ENCODE peak calls at places on chromosomes 3 and 15, in ten cellular contexts. N is lower lobe of right lung; B is A549; Z is ovary; A is cardiac muscle cell; H is mucosa of descending colon; R is kidney epithelial cell; S is psoas muscle; O is HCT116; Q is Jurkat, Clone E6-1. I is an unnamed sample.

GRCh38 chr3:160150525-160150924 is 74.7 kb upstream of the C3orf80 start:
- DNase-seq in R (no peak), S (no peak), O (no peak), N (no peak), B (no peak), Q (no peak), Z (no peak), H (no peak), A (no peak), I (no peak)

GRCh38 chr15:84721381-84721780 is 5.4 kb upstream of the SEC11A start:
- DNase-seq in Q (peak), R (no peak), O (no peak), B (no peak), S (no peak), Z (no peak), A (no peak), H (no peak), N (no peak), I (no peak)

GRCh38 chr3:4999626-5000184 is 20.5 kb downstream of the BHLHE40 start:
- DNase-seq in S (no peak), A (no peak), H (no peak), O (no peak), R (no peak), Q (no peak), N (no peak), B (no peak), Z (no peak), I (no peak)

GRCh38 chr15:97747342-97747741 is 213.2 kb upstream of the ARRDC4 start:
- DNase-seq in B (no peak), R (no peak), Z (no peak), S (no peak), Q (no peak), O (no peak), A (no peak), H (no peak), N (no peak), I (no peak)

GRCh38 chr15:98791046-98791701 is 142.8 kb downstream of the IGF1R start:
- DNase-seq in R (no peak), B (no peak), S (no peak), H (no peak), A (no peak), N (no peak), Q (no peak), O (no peak), Z (no peak), I (no peak)

GRCh38 chr15:55823191-55823670 is 80.3 kb upstream of the PRTG start:
- DNase-seq in H (no peak), N (no peak), Z (no peak), S (no peak), O (no peak), R (no peak), B (no peak), A (no peak), Q (no peak), I (peak)

GRCh38 chr3:65338571-65338970 is 650.8 kb upstream of the ADAMTS9 start:
- DNase-seq in N (no peak), O (no peak), Z (no peak), Q (no peak), R (peak), H (no peak), B (no peak), S (no peak), A (no peak), I (no peak)

GRCh38 chr15:42063122-42063848 is 31.1 kb downstream of the PLA2G4D start:
- DNase-seq in R (no peak), S (no peak), O (no peak), Q (no peak), Z (no peak), A (no peak), N (no peak), H (no peak), B (no peak), I (no peak)

GRCh38 chr3:128878556-128879124 is 780 bp upstream of the ACAD9 start:
- DNase-seq in H (peak), Q (no peak), B (no peak), Z (no peak), S (no peak), N (no peak), O (no peak), R (no peak), A (peak), I (peak)

GRCh38 chr3:138694287-138695007 is 85.9 kb downstream of the FAIM start:
- DNase-seq in O (peak), A (no peak), S (no peak), R (peak), N (no peak), H (no peak), Z (peak), B (peak), Q (no peak), I (peak)

GRCh38 chr3:184399410-184399809 is 19.6 kb downstream of the CHRD start:
- DNase-seq in B (peak), Z (peak), H (peak), N (no peak), Q (no peak), S (no peak), O (no peak), A (no peak), R (peak), I (peak)

GRCh38 chr3:44883213-44883955 is 9.0 kb downstream of the TGM4 start:
- DNase-seq in Q (no peak), B (no peak), A (no peak), N (no peak), Z (no peak), H (no peak), O (no peak), R (no peak), S (no peak), I (no peak)

GRCh38 chr3:127673191-127674098 is 693 bp downstream of the ABTB1 start:
- DNase-seq in O (no peak), B (peak), R (no peak), S (peak), Z (peak), H (peak), Q (no peak), A (no peak), N (peak), I (no peak)

GRCh38 chr3:197580253-197580691 is 24.5 kb upstream of the BDH1 start:
- DNase-seq in Z (no peak), N (no peak), A (no peak), H (no peak), O (no peak), R (no peak), Q (no peak), B (no peak), S (no peak), I (no peak)

GRCh38 chr3:23867400-23867799 is 49.4 kb downstream of the NKIRAS1 start:
- DNase-seq in B (no peak), N (no peak), Q (no peak), O (no peak), H (no peak), Z (no peak), A (no peak), S (no peak), R (no peak), I (no peak)

GRCh38 chr3:52704611-52705437 is 767 bp downstream of the GLT8D1 start:
- DNase-seq in N (no peak), A (peak), Z (peak), H (peak), Q (no peak), O (no peak), B (peak), S (no peak), R (no peak), I (no peak)

GRCh38 chr3:147540921-147541320 is 131.8 kb downstream of the ZIC1 start:
- DNase-seq in A (no peak), Z (no peak), O (no peak), R (no peak), S (no peak), N (no peak), Q (no peak), H (no peak), B (no peak), I (no peak)

GRCh38 chr3:183878071-183878470 is 6.6 kb downstream of the PARL start:
- DNase-seq in S (no peak), H (no peak), B (no peak), O (no peak), A (no peak), N (no peak), Q (no peak), R (no peak), Z (no peak), I (no peak)

GRCh38 chr3:170780955-170781354 is 89.0 kb downstream of the RPL22L1 start:
- DNase-seq in Q (no peak), H (no peak), N (no peak), A (no peak), S (no peak), Z (no peak), B (no peak), O (no peak), R (no peak), I (no peak)

GRCh38 chr3:147410518-147411234 is 1.5 kb downstream of the ZIC1 start:
- DNase-seq in R (no peak), A (no peak), Q (peak), B (peak), Z (no peak), S (no peak), N (no peak), O (no peak), H (no peak), I (peak)

DNA sequence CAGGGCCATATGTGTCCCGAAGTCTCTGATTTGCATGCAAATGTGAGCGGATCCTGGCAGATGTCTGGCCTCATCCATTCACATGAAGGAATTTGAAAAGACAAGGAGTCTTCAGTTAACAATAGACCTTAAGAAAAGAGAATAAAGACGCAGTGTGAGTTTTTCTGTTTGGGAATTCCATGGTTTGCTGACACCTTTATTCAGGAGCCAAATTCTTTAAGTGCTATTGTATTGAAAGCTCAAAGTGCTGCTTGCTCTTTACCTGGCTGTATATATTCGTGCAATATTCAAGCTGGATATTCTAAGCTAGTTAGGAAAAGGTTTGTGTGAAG is 2.2 kb downstream of the LRRN1 start:
- DNase-seq in Q (no peak), R (no peak), A (no peak), O (no peak), H (no peak), B (no peak), Z (no peak), S (no peak), N (no peak), I (no peak)
- H3K4me3 ChIP-seq in Q (no peak), R (peak), A (peak), O (no peak), H (no peak), B (no peak), Z (no peak), S (peak), N (no peak), I (no peak)

DNA sequence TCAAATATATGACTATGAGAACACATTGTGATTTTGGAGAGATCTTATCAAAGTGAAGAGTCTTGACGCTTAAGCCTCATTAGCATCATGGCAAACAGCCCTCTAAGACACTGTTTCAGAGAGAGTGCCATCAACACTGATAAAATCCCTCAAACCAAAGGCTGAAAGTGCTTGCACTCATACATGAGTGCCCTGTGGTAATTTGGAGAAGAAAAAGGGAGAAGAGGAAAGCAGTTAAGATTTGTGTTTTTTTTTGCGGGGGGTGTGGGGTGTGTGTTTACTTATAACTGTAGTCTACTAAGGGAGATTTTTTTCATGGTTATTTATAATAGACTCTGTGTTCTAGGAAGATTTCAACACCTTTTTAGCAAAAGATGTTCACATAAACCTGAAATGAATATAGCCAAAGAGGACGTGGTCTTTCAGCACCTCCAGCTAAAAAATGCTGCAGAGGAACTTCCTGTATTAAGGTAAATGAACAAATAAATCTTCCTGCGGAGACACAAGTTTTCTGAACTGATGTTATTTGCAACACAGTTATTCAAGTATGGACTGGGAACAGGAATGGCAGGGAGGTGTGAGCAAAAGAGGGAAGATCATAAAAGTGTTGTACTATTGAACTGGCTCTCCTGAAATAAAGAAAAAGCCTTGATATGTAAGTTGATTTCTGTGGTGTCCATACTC is 81.9 kb upstream of the TGFBR2 start:
- DNase-seq in Z (no peak), R (no peak), S (no peak), O (no peak), B (no peak), A (no peak), N (no peak), Q (no peak), H (no peak), I (no peak)
- H3K4me3 ChIP-seq in Z (no peak), R (no peak), S (no peak), O (no peak), B (no peak), A (no peak), N (no peak), Q (no peak), H (no peak), I (no peak)

GRCh38 chr3:37974928-37975223 is 15.7 kb upstream of the VILL start:
- DNase-seq in A (no peak), H (no peak), O (no peak), S (no peak), N (no peak), B (no peak), R (no peak), Q (no peak), Z (no peak), I (no peak)
- H3K4me3 ChIP-seq in A (no peak), H (no peak), O (no peak), S (no peak), N (no peak), B (no peak), R (no peak), Q (no peak), Z (no peak), I (no peak)

GRCh38 chr3:13548696-13549512 is at the start of gene FBLN2:
- DNase-seq in R (no peak), H (peak), Z (no peak), O (no peak), S (peak), B (no peak), N (no peak), A (peak), Q (no peak), I (no peak)

GRCh38 chr3:13547591-13548371 is 1.1 kb upstream of the FBLN2 start:
- DNase-seq in R (no peak), Z (no peak), N (no peak), S (no peak), H (no peak), O (no peak), B (no peak), Q (no peak), A (no peak), I (no peak)

GRCh38 chr3:13550791-13551360 is 2.0 kb downstream of the FBLN2 start:
- DNase-seq in R (no peak), B (no peak), A (no peak), Z (no peak), N (no peak), S (no peak), O (no peak), H (no peak), Q (no peak), I (no peak)

GRCh38 chr3:13549513-13550256 is 760 bp downstream of the FBLN2 start:
- DNase-seq in O (no peak), A (no peak), Z (no peak), N (no peak), B (no peak), R (no peak), S (no peak), Q (peak), H (no peak), I (no peak)

DNA sequence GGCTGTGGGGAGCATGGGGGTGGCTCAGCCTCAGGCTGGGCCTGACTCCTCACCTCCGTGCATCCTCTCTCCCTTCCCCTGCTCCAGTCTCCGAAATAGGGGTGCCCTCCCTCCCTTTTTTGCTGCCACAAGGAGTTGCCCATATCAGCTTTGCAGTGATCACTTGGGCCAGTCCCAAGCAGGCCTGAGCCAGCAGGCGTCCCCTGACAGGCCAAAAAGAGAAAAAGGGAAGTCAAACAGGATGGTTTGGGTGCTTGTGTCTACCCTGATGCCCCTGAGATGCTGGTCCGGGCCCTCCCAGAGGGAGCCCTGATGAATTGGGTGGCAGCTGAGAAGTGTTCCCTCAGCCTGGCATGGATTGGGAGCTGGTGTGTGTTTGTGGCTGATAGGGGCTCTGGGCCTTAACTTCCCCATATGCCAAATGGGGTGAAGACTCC is 1.4 kb downstream of the FBLN2 start:
- DNase-seq in A (no peak), Q (no peak), B (no peak), H (no peak), Z (no peak), S (no peak), N (no peak), R (no peak), O (no peak), I (no peak)
- H3K4me3 ChIP-seq in A (no peak), Q (peak), B (no peak), H (no peak), Z (no peak), S (peak), N (peak), R (no peak), O (no peak), I (peak)

DNA sequence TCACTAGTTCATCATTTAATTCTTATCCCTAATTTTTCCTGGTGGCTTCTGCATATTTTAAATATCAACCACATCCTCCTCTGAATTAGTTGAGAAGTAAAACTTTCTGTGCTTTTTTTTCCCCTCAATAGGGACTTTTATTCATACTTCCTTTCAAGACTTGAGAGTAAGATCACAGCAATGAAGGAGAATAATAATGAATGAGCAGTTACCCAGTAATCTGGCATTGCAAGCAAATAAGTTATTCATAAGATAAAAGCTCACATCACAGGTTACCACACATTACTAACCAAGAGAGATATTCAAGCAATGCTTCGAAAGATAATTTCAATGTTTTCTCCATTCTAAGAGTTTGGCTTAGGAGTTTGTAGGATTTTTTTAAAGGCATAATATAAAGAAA is 50.3 kb downstream of the BTLA start:
- DNase-seq in Q (no peak), H (no peak), Z (no peak), A (no peak), B (no peak), O (no peak), S (no peak), N (no peak), R (no peak), I (no peak)
- H3K4me3 ChIP-seq in Q (no peak), H (no peak), Z (no peak), A (no peak), B (no peak), O (no peak), S (no peak), N (no peak), R (no peak), I (no peak)

DNA sequence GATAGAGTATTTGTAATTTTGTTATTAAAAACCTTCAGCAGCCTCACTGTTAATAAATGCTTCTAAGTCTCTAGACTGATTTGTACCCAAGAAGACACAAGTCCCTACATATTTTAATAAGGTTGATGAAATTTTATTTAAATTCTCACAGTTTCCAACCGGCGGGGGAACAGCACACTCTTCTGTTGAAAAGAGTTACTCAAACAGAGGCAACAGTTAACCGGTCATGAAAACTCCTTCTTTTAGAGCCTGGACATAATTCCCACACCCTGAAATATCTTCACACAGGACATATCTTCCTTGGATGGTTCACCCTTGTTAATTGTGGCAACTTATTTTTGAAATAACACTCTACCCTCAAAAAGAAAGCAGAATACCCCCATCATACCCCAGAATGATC is 278.8 kb downstream of the FOXP1 start:
- DNase-seq in B (no peak), S (no peak), A (peak), R (no peak), O (no peak), N (no peak), H (peak), Z (peak), Q (no peak), I (no peak)
- H3K4me3 ChIP-seq in B (no peak), S (peak), A (peak), R (peak), O (no peak), N (peak), H (no peak), Z (peak), Q (no peak), I (no peak)

DNA sequence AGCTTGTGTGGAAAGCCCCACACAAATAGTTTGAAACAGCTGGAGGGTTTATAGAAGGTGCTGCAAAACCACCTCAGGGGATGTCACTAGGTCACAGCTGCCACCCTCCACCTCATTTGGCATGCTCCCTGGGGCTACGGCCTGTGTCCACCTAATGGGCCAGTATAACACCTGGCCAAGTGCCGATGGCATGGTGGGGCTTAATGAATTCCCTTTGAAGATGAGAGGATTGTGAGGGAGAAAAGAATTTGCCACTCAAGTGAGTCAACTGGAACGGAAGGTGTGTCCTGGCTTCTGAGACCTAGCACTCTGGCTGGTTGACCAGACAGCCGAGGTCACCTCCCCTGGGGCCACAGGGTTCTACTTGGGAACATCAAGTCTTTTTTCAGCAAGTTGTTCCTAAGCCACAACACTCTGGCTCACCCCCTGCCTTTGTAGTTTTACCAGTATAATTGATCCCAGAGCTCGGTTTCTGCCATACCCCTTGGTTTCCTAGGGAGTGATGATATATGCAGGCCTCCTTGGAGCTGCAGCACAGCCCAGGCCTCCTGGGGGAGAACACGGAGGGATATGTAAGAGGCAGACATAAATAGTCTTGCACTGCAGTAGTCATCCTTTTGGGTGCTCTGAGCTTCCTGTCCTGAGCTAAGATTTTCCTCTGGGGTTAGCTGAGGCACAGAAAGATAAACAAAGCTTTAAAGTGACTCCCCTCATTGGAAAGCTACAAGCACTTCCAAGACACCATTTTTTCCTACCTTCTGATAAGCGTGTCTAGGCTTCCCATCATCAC is 178.2 kb upstream of the LPP start:
- DNase-seq in H (no peak), Z (no peak), R (no peak), O (peak), S (peak), Q (no peak), N (no peak), B (no peak), A (no peak), I (no peak)
- H3K4me3 ChIP-seq in H (no peak), Z (no peak), R (no peak), O (no peak), S (no peak), Q (no peak), N (no peak), B (no peak), A (no peak), I (no peak)

GRCh38 chr3:70999730-71000129 is 583.8 kb downstream of the FOXP1 start:
- DNase-seq in N (no peak), R (no peak), S (no peak), Z (no peak), B (no peak), O (no peak), H (no peak), A (no peak), Q (no peak), I (peak)
- H3K4me3 ChIP-seq in N (no peak), R (no peak), S (no peak), Z (no peak), B (no peak), O (no peak), H (no peak), A (no peak), Q (no peak), I (no peak)